ENCODE peak calls at places on chromosomes 5 and 9, in ten cellular contexts. F is GM12891, B is heart left ventricle, D is transverse colon, M is HCT116, Q is vagina, H is tibial nerve, V is IMR-90, S is Peyer's patch, L is lower leg skin. Y is an unnamed sample.

GRCh38 chr9:19703702-19704101 is 85.1 kb downstream of the SLC24A2 start:
- DNase-seq in D (no peak), V (no peak), H (no peak), S (no peak), B (no peak), Q (no peak), M (no peak), F (no peak), L (no peak), Y (no peak)

GRCh38 chr5:93681432-93681831 is 60.0 kb downstream of the POU5F2 start:
- DNase-seq in H (no peak), M (no peak), B (no peak), Q (no peak), S (no peak), F (no peak), V (no peak), L (no peak), D (no peak), Y (peak; percentile 1)

GRCh38 chr5:82274343-82275266 is 3.5 kb downstream of the RPS23 start:
- DNase-seq in B (no peak), L (no peak), V (no peak), Q (no peak), S (no peak), D (no peak), M (no peak), F (no peak), H (no peak), Y (peak; percentile 26)

GRCh38 chr5:8340739-8341344 is 471.9 kb downstream of the MTRR start:
- DNase-seq in H (no peak), B (no peak), F (no peak), L (no peak), D (no peak), S (no peak), Q (no peak), M (no peak), V (peak; percentile 23), Y (no peak)

GRCh38 chr5:56815657-56816545 is 552 bp downstream of the MAP3K1 start:
- DNase-seq in Q (no peak), D (peak; percentile 51), F (peak; percentile 49), S (peak; percentile 68), B (peak; percentile 41), M (no peak), V (peak; percentile 32), H (no peak), L (peak; percentile 91), Y (peak; percentile 81)

GRCh38 chr9:10869687-10870086 is 256.9 kb upstream of the PTPRD start:
- DNase-seq in V (no peak), H (no peak), B (no peak), D (no peak), M (no peak), Q (no peak), L (no peak), F (no peak), S (no peak), Y (no peak)

GRCh38 chr5:9207820-9208418 is 338.0 kb downstream of the SEMA5A start:
- DNase-seq in B (no peak), S (no peak), H (no peak), F (no peak), M (peak; percentile 3), D (no peak), L (no peak), Q (no peak), V (peak; percentile 69), Y (peak; percentile 71)

GRCh38 chr5:163489055-163489744 is 16.2 kb upstream of the MAT2B start:
- DNase-seq in Q (no peak), D (no peak), V (peak; percentile 21), M (no peak), L (no peak), B (no peak), F (no peak), H (no peak), S (no peak), Y (peak; percentile 22)

GRCh38 chr5:58284886-58285285 is 175.0 kb downstream of the PLK2 start:
- DNase-seq in L (no peak), D (no peak), M (no peak), H (no peak), S (no peak), B (no peak), Q (no peak), V (no peak), F (no peak), Y (no peak)

GRCh38 chr9:121651295-121652036 is at the start of gene DAB2IP:
- DNase-seq in Q (no peak), S (peak; percentile 78), L (no peak), F (no peak), H (no peak), V (peak; percentile 39), D (peak; percentile 65), B (peak; percentile 67), M (no peak), Y (no peak)

GRCh38 chr9:18349530-18349929 is 124.4 kb upstream of the ADAMTSL1 start:
- DNase-seq in V (no peak), D (no peak), S (no peak), H (no peak), Q (no peak), B (no peak), M (no peak), F (no peak), L (no peak), Y (no peak)
- TF ChIP-seq POLR2A in V (no peak), D (no peak), S (no peak), H (no peak), Q (no peak), B (no peak), M (no peak), F (no peak), L (no peak), Y (no peak)

GRCh38 chr9:90803860-90804593 is 2.4 kb downstream of the SYK start:
- DNase-seq in F (no peak), H (no peak), V (no peak), L (no peak), B (no peak), M (no peak), D (no peak), S (no peak), Q (no peak), Y (no peak)

GRCh38 chr9:90799271-90799860 is 2.3 kb upstream of the SYK start:
- DNase-seq in H (no peak), M (no peak), D (no peak), B (no peak), V (no peak), L (no peak), S (no peak), Q (no peak), F (no peak), Y (no peak)

GRCh38 chr9:90802534-90802933 is 915 bp downstream of the SYK start:
- DNase-seq in F (no peak), V (no peak), M (no peak), D (no peak), B (no peak), Q (no peak), S (no peak), H (no peak), L (no peak), Y (no peak)

GRCh38 chr9:90801175-90801506 is 478 bp upstream of the SYK start:
- DNase-seq in B (no peak), H (no peak), Q (no peak), M (no peak), F (no peak), V (no peak), S (no peak), D (no peak), L (no peak), Y (no peak)

DNA sequence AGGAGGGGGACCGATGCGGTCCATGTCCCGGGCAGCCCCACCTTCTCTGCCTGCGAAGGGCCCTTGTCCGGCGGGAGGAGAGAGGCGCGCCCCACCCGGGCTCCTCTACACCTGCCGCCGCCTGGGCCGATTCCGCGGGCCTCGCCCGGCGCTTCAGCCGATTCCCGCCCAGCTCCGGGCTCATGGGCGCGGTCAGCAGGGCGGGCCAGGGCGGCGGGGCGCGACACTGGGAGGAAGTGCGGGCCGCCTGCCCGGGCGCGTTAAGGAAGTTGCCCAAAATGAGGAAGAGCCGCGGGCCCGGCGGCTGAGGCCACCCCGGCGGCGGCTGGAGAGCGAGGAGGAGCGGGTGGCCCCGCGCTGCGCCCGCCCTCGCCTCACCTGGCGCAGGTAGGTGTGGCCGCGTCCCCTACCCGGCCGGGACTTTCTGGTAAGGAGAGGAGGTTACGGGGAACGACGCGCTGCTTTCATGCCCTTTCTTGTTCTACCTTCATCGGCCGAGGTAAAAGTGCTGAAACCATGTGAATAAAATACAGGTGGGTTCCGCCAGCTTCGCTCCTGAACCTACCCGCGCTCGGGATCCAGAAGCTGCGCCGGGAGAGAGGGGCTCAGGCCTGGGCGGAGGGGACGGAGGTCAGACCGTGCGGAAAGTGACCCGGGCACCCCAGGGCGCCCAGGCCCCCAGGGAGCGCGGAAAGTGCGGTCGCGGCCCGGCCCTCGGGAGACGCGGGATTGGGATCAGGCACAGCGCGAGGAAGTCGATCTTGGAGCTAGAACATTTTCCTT is at the start of gene SYK:
- DNase-seq in M (no peak), Q (no peak), V (no peak), D (peak; percentile 87), B (peak; percentile 66), S (peak; percentile 89), L (peak; percentile 89), H (no peak), F (no peak), Y (peak; percentile 61)
- TF ChIP-seq POLR2A in M (no peak), Q (no peak), V (no peak), D (peak; percentile 87), B (no peak), S (peak; percentile 82), L (no peak), H (no peak), F (no peak), Y (peak; percentile 60)

GRCh38 chr5:88736494-88736893 is 146.5 kb downstream of the MEF2C start:
- DNase-seq in V (no peak), L (no peak), Q (no peak), S (no peak), B (no peak), M (no peak), D (no peak), F (no peak), H (no peak), Y (no peak)
- TF ChIP-seq POLR2A in V (no peak), L (no peak), Q (no peak), S (no peak), B (no peak), M (no peak), D (no peak), F (peak; percentile 54), H (no peak), Y (no peak)

GRCh38 chr9:33818832-33819500 is 2.0 kb downstream of the UBE2R2 start:
- DNase-seq in M (no peak), S (no peak), V (peak; percentile 61), Q (no peak), D (no peak), H (no peak), B (no peak), F (no peak), L (no peak), Y (peak; percentile 35)

GRCh38 chr9:33816327-33817252 is at the start of gene UBE2R2:
- DNase-seq in L (peak; percentile 98), S (peak; percentile 98), M (peak; percentile 84), D (peak; percentile 94), V (peak; percentile 86), H (peak; percentile 85), F (peak; percentile 90), Q (no peak), B (peak; percentile 95), Y (peak; percentile 98)

GRCh38 chr9:33815781-33816180 is 1.2 kb upstream of the UBE2R2 start:
- DNase-seq in D (no peak), B (no peak), H (no peak), S (no peak), M (no peak), L (peak; percentile 68), Q (no peak), F (no peak), V (no peak), Y (no peak)

GRCh38 chr9:33818167-33818831 is 1.3 kb downstream of the UBE2R2 start:
- DNase-seq in L (peak; percentile 89), B (no peak), V (no peak), F (no peak), M (no peak), D (peak; percentile 32), S (no peak), H (no peak), Q (no peak), Y (no peak)

GRCh38 chr9:33817327-33818166 is 587 bp downstream of the UBE2R2 start:
- DNase-seq in Q (no peak), V (peak; percentile 70), L (peak; percentile 92), D (peak; percentile 53), F (peak; percentile 45), H (peak; percentile 26), S (peak; percentile 75), B (peak; percentile 67), M (no peak), Y (peak; percentile 75)
- TF ChIP-seq POLR2A in Q (no peak), V (peak; percentile 58), L (no peak), D (no peak), F (no peak), H (peak; percentile 22), S (peak; percentile 25), B (no peak), M (peak; percentile 47), Y (no peak)

Y was measured in erythroblast.